ENCODE peak calls at places on chromosome 16, in nine cellular contexts. I, A, T, D, X, F, B, J and C are unnamed samples.

GRCh38 chr16:89811321-89811720 is 5.1 kb downstream of the FANCA start:
- DNase-seq in I (no peak), A (no peak), T (no peak), D (no peak), X (no peak), F (peak; percentile 37), B (no peak), J (no peak), C (no peak)

GRCh38 chr16:56198755-56199114 is 7.4 kb downstream of the GNAO1 start:
- DNase-seq in I (no peak), A (no peak), T (no peak), D (no peak), X (no peak), F (no peak), B (no peak), J (no peak), C (no peak)

GRCh38 chr16:72291531-72291981 is 119.6 kb upstream of the PMFBP1 start:
- DNase-seq in I (peak; percentile 94), A (no peak), T (peak; percentile 92), D (no peak), X (no peak), F (no peak), B (no peak), J (no peak), C (peak; percentile 63)

GRCh38 chr16:77059441-77059840 is 131.5 kb upstream of the MON1B start:
- DNase-seq in I (no peak), A (no peak), T (no peak), D (no peak), X (no peak), F (no peak), B (no peak), J (no peak), C (peak; percentile 58)

GRCh38 chr16:80948886-80949502 is 57.7 kb downstream of the CMC2 start:
- DNase-seq in I (no peak), A (no peak), T (no peak), D (peak; percentile 24), X (no peak), F (no peak), B (no peak), J (peak; percentile 53), C (peak; percentile 64)

GRCh38 chr16:21126518-21126917 is 24.1 kb downstream of the DNAH3 start:
- DNase-seq in I (no peak), A (no peak), T (no peak), D (no peak), X (no peak), F (no peak), B (no peak), J (no peak), C (no peak)

GRCh38 chr16:15703029-15703736 is 53.1 kb downstream of the NDE1 start:
- DNase-seq in I (no peak), A (no peak), T (no peak), D (no peak), X (no peak), F (no peak), B (no peak), J (no peak), C (no peak)

GRCh38 chr16:81349608-81350305 is 35.0 kb downstream of the GAN start:
- DNase-seq in I (no peak), A (no peak), T (no peak), D (no peak), X (no peak), F (no peak), B (no peak), J (no peak), C (no peak)

GRCh38 chr16:74568961-74569631 is 37.8 kb downstream of the GLG1 start:
- DNase-seq in I (no peak), A (no peak), T (peak; percentile 44), D (no peak), X (no peak), F (no peak), B (no peak), J (no peak), C (no peak)

GRCh38 chr16:66899945-66900688 is 18.6 kb downstream of the CDH16 start:
- DNase-seq in I (peak; percentile 46), A (peak; percentile 31), T (no peak), D (peak; percentile 83), X (no peak), F (no peak), B (no peak), J (no peak), C (no peak)

GRCh38 chr16:72224260-72224768 is 52.4 kb upstream of the PMFBP1 start:
- DNase-seq in I (no peak), A (no peak), T (no peak), D (no peak), X (no peak), F (no peak), B (no peak), J (no peak), C (no peak)

GRCh38 chr16:88316941-88317618 is 65.7 kb upstream of the ZNF469 start:
- DNase-seq in I (no peak), A (no peak), T (no peak), D (no peak), X (no peak), F (no peak), B (no peak), J (no peak), C (no peak)

GRCh38 chr16:4309833-4310266 is 6.0 kb upstream of the GLIS2 start:
- DNase-seq in I (peak; percentile 56), A (peak; percentile 42), T (no peak), D (no peak), X (peak; percentile 35), F (peak; percentile 29), B (peak; percentile 70), J (peak; percentile 69), C (peak; percentile 55)

GRCh38 chr16:71904239-71904638 is 8.9 kb downstream of the IST1 start:
- DNase-seq in I (no peak), A (no peak), T (no peak), D (no peak), X (no peak), F (no peak), B (no peak), J (no peak), C (no peak)

GRCh38 chr16:50967827-50968612 is 183.1 kb downstream of the SALL1 start:
- DNase-seq in I (no peak), A (no peak), T (no peak), D (no peak), X (no peak), F (no peak), B (no peak), J (peak; percentile 67), C (no peak)

GRCh38 chr16:81621496-81621895 is 157.6 kb upstream of the PLCG2 start:
- DNase-seq in I (no peak), A (no peak), T (no peak), D (no peak), X (no peak), F (no peak), B (no peak), J (no peak), C (no peak)

GRCh38 chr16:31386157-31386984 is 6.8 kb upstream of the ITGAD start:
- DNase-seq in I (no peak), A (peak; percentile 14), T (no peak), D (no peak), X (no peak), F (no peak), B (no peak), J (peak; percentile 39), C (peak; percentile 54)

GRCh38 chr16:85649978-85650863 is 37.1 kb downstream of the GSE1 start:
- DNase-seq in I (no peak), A (no peak), T (no peak), D (no peak), X (no peak), F (peak; percentile 52), B (no peak), J (no peak), C (no peak)

GRCh38 chr16:56999409-57000270 is 10.3 kb downstream of the NLRC5 start:
- DNase-seq in I (no peak), A (no peak), T (no peak), D (no peak), X (peak; percentile 43), F (no peak), B (no peak), J (peak; percentile 56), C (no peak)

GRCh38 chr16:20147091-20147490 is 73.4 kb upstream of the GPR139 start:
- DNase-seq in I (no peak), A (no peak), T (no peak), D (no peak), X (no peak), F (no peak), B (no peak), J (no peak), C (no peak)

GRCh38 chr16:55663770-55664677 is 8.2 kb downstream of the SLC6A2 start:
- DNase-seq in I (no peak), A (no peak), T (no peak), D (no peak), X (no peak), F (no peak), B (no peak), J (no peak), C (no peak)